ENCODE peak calls at places on chromosome 22, in five cellular contexts. Y is CD4-positive, alpha-beta T cell; A is sigmoid colon; H is COR-L47; B is H54. F is an unnamed sample.

GRCh38 chr22:40507491-40507890 is 129.0 kb downstream of the MRTFA start:
- DNase-seq in Y (no peak), A (no peak), H (no peak), B (no peak), F (no peak)

GRCh38 chr22:46220921-46221320 is 29.2 kb downstream of the CDPF1 start:
- DNase-seq in Y (no peak), A (no peak), H (no peak), B (no peak), F (no peak)

GRCh38 chr22:22098457-22099193 is 116.0 kb upstream of the TOP3B start:
- DNase-seq in Y (no peak), A (no peak), H (no peak), B (no peak), F (no peak)

GRCh38 chr22:26109686-26110315 is 59.5 kb upstream of the SEZ6L start:
- DNase-seq in Y (no peak), A (no peak), H (no peak), B (no peak), F (no peak)

GRCh38 chr22:45284705-45285305 is at the start of gene UPK3A:
- DNase-seq in Y (peak), A (no peak), H (no peak), B (no peak), F (peak)

GRCh38 chr22:24144056-24144455 is 37.2 kb upstream of the SUSD2 start:
- DNase-seq in Y (no peak), A (no peak), H (no peak), B (no peak), F (no peak)

GRCh38 chr22:40310771-40311120 is 35.6 kb upstream of the ADSL start:
- DNase-seq in Y (no peak), A (no peak), H (no peak), B (no peak), F (peak)

GRCh38 chr22:41598891-41599635 is 9.4 kb upstream of the PMM1 start:
- DNase-seq in Y (no peak), A (no peak), H (no peak), B (no peak), F (peak)

GRCh38 chr22:48389916-48390315 is 1437.8 kb downstream of the BRD1 start:
- DNase-seq in Y (no peak), A (peak), H (no peak), B (no peak), F (no peak)

GRCh38 chr22:47631571-47632102 is 869.2 kb downstream of the TBC1D22A start:
- DNase-seq in Y (no peak), A (no peak), H (no peak), B (peak), F (no peak)

F was measured in cerebellum.